ENCODE peak calls at places on chromosomes 3 and 15, in four cellular contexts. P, X, Q and B are unnamed samples. For H3K4me1, the result is how much of the 10 kb centered on the place peaks cover.

GRCh38 chr3:194247350-194247740 is 103.8 kb downstream of the CPN2 start:
- DNase-seq in P (no peak), X (no peak), Q (no peak), B (no peak)

GRCh38 chr3:48186993-48187578 is 1.1 kb downstream of the CDC25A start:
- DNase-seq in P (peak), X (peak), Q (no peak), B (peak)

GRCh38 chr3:140529558-140529957 is 148.3 kb upstream of the TRIM42 start:
- DNase-seq in P (no peak), X (no peak), Q (no peak), B (no peak)

GRCh38 chr3:42192334-42193200 is 73.4 kb downstream of the CCK start:
- DNase-seq in P (no peak), X (peak), Q (peak), B (no peak)

GRCh38 chr3:185653949-185654757 is 68.1 kb downstream of the SENP2 start:
- DNase-seq in P (no peak), X (no peak), Q (peak), B (no peak)

GRCh38 chr3:14431928-14432834 is 29.8 kb downstream of the SLC6A6 start:
- DNase-seq in P (no peak), X (peak), Q (peak), B (no peak)

GRCh38 chr15:29061746-29062660 is 176.2 kb downstream of the APBA2 start:
- DNase-seq in P (no peak), X (no peak), Q (no peak), B (no peak)

GRCh38 chr3:5011555-5012256 is 32.5 kb downstream of the BHLHE40 start:
- DNase-seq in P (no peak), X (no peak), Q (no peak), B (no peak)

GRCh38 chr3:82145742-82146141 is 384.3 kb upstream of the GBE1 start:
- DNase-seq in P (no peak), X (no peak), Q (no peak), B (no peak)

GRCh38 chr3:47376393-47376792 is 4.4 kb upstream of the PTPN23 start:
- DNase-seq in P (no peak), X (no peak), Q (no peak), B (no peak)

GRCh38 chr15:98853593-98854420 is 153.8 kb downstream of the PGPEP1L start:
- DNase-seq in P (peak), X (no peak), Q (no peak), B (no peak)

GRCh38 chr3:13844911-13845310 is 35.0 kb downstream of the WNT7A start:
- DNase-seq in P (no peak), X (no peak), Q (no peak), B (no peak)

GRCh38 chr3:116863842-116864626 is 154.5 kb downstream of the TUSC7 start:
- DNase-seq in P (peak), X (peak), Q (peak), B (peak)

GRCh38 chr3:185335799-185336198 is 27.1 kb upstream of the MAP3K13 start:
- DNase-seq in P (no peak), X (peak), Q (peak), B (peak)

GRCh38 chr3:20776717-20777116 is 590.7 kb upstream of the SGO1 start:
- DNase-seq in P (no peak), X (no peak), Q (no peak), B (no peak)

GRCh38 chr3:50010959-50011358 is 71.0 kb downstream of the RBM6 start:
- DNase-seq in P (no peak), X (peak), Q (peak), B (peak)

GRCh38 chr3:170038434-170039110 is 777 bp downstream of the GPR160 start:
- DNase-seq in P (peak), X (no peak), Q (no peak), B (no peak)

GRCh38 chr15:45821390-45821789 is 186.6 kb downstream of the SQOR start:
- DNase-seq in P (no peak), X (no peak), Q (no peak), B (no peak)

GRCh38 chr3:120800625-120801024 is 58.1 kb downstream of the GTF2E1 start:
- DNase-seq in P (no peak), X (no peak), Q (no peak), B (no peak)

GRCh38 chr15:50257206-50257735 is 8.3 kb downstream of the HDC start:
- DNase-seq in P (no peak), X (no peak), Q (no peak), B (no peak)

GRCh38 chr3:160951677-160952487 is 153.3 kb downstream of the B3GALNT1 start:
- DNase-seq in P (no peak), X (no peak), Q (no peak), B (no peak)

GRCh38 chr3:12993623-12994356 is 79.4 kb downstream of the IQSEC1 start:
- DNase-seq in P (peak), X (no peak), Q (no peak), B (no peak)

GRCh38 chr3:56830884-56831283 is 29.1 kb upstream of the ARHGEF3 start:
- DNase-seq in P (no peak), X (no peak), Q (no peak), B (no peak)

GRCh38 chr3:42843730-42844713 is 31.7 kb downstream of the CYP8B1 start:
- DNase-seq in P (no peak), X (no peak), Q (no peak), B (no peak)

GRCh38 chr3:89252865-89253264 is 145.4 kb downstream of the EPHA3 start:
- DNase-seq in P (no peak), X (no peak), Q (no peak), B (peak)

GRCh38 chr3:16548721-16549120 is 35.2 kb upstream of the RFTN1 start:
- DNase-seq in P (no peak), X (peak), Q (peak), B (peak)

GRCh38 chr3:191340976-191341375 is 10.7 kb upstream of the UTS2B start:
- DNase-seq in P (no peak), X (no peak), Q (no peak), B (no peak)

GRCh38 chr3:127182446-127182845 is 10.5 kb upstream of the PRR23E start:
- DNase-seq in P (no peak), X (no peak), Q (no peak), B (no peak)

GRCh38 chr3:125090649-125091048 is 34.9 kb upstream of the HEG1 start:
- DNase-seq in P (no peak), X (no peak), Q (no peak), B (no peak)

GRCh38 chr3:171142985-171143384 is 116.5 kb upstream of the SLC2A2 start:
- DNase-seq in P (no peak), X (peak), Q (peak), B (no peak)

GRCh38 chr3:89889386-89889785 is 782.0 kb downstream of the EPHA3 start:
- DNase-seq in P (peak), X (no peak), Q (no peak), B (peak)

GRCh38 chr3:49673131-49673714 is 928 bp upstream of the APEH start:
- DNase-seq in P (peak), X (no peak), Q (no peak), B (peak)

GRCh38 chr3:48477959-48478480 is 26.0 kb downstream of the SHISA5 start:
- DNase-seq in P (no peak), X (no peak), Q (no peak), B (no peak)

GRCh38 chr3:116939091-116939490 is 229.5 kb downstream of the TUSC7 start:
- DNase-seq in P (no peak), X (no peak), Q (no peak), B (peak)

GRCh38 chr15:56752986-56753385 is 19.7 kb upstream of the ZNF280D start:
- DNase-seq in P (no peak), X (no peak), Q (no peak), B (no peak)

GRCh38 chr3:102181202-102181920 is 253.5 kb upstream of the ZPLD1 start:
- DNase-seq in P (no peak), X (peak), Q (peak), B (no peak)

DNA sequence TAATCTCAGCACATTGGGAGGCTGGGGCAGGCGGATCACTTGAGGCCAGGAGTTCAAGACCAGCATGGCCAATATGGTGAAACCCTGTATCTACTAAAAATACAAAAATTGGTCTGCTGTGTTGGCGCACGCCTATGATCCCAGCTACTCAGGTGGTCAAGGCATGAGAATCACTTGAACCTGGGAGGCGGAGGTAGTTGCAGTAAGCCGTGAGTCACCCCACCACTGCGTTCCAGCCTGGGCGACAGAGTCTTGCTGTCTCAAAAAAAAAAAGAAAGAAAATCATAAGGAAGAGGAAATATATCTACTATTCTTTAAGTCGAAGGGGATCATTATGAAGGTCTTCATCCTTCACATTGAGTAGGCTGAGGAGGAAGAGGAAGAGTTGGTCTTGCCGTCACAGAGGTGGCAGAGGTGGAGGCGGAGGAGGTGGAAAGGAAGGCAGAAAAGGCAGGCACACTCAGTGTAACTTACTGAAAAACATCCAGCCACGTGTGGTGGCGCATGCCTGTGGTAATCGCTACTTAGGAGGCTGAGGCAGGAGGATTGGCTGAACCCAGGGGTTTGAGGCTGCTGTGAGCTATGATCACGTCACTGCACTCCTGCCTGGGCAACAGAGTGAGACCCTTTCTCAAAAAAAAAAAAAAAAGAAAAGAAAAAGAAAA is 14.2 kb downstream of the CSK start:
- DNase-seq in P (no peak), X (no peak), Q (no peak), B (peak)
- H3K4me1 ChIP-seq in P (under half), X (under half), Q (under half), B (under half)

GRCh38 chr3:197356275-197356674 is 57.9 kb upstream of the DLG1 start:
- DNase-seq in P (no peak), X (no peak), Q (no peak), B (no peak)
- H3K27ac ChIP-seq in P (no peak), X (no peak), Q (no peak), B (no peak)

DNA sequence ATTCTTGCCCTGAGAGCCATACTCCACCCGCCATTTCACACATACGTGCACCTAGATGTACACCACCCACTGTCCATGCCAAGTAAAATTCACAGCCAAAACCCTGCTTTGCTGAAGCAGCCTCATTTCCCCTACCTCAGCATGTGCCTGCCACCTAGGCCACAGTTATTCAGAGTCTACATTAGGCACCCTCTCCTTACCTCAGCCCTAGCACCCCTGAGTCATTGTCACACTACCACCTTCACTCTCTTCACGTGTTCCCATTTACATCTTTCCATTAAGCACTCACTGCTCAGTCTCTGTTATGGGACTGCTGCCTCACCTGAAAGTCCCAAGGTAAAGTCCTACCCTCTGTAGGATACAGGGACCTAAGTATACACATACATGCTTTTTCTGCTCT is 70.0 kb downstream of the SETD5 start:
- DNase-seq in P (no peak), X (no peak), Q (no peak), B (no peak)
- TF ChIP-seq CTCF in P (no peak), X (no peak), Q (no peak), B (no peak)

GRCh38 chr3:152377184-152377570 is 108.4 kb downstream of the MBNL1 start:
- DNase-seq in P (no peak), X (no peak), Q (no peak), B (no peak)

GRCh38 chr3:152375546-152375945 is 106.8 kb downstream of the MBNL1 start:
- DNase-seq in P (no peak), X (peak), Q (peak), B (no peak)

GRCh38 chr3:152379415-152380042 is 110.8 kb downstream of the MBNL1 start:
- DNase-seq in P (no peak), X (peak), Q (no peak), B (no peak)

GRCh38 chr3:152374260-152374990 is 105.7 kb downstream of the MBNL1 start:
- DNase-seq in P (no peak), X (no peak), Q (no peak), B (no peak)

GRCh38 chr3:152376351-152377183 is 107.8 kb downstream of the MBNL1 start:
- DNase-seq in P (no peak), X (peak), Q (peak), B (no peak)
- H3K4me1 ChIP-seq in P (under half), X (under half), Q (under half), B (under half)

GRCh38 chr3:31890742-31891469 is 90.2 kb downstream of the OSBPL10 start:
- DNase-seq in P (no peak), X (no peak), Q (no peak), B (peak)

GRCh38 chr3:31892500-31892899 is 88.6 kb downstream of the OSBPL10 start:
- DNase-seq in P (no peak), X (no peak), Q (no peak), B (no peak)

GRCh38 chr3:31895471-31895870 is 85.6 kb downstream of the OSBPL10 start:
- DNase-seq in P (no peak), X (peak), Q (peak), B (peak)

GRCh38 chr3:31891876-31892455 is 89.1 kb downstream of the OSBPL10 start:
- DNase-seq in P (no peak), X (no peak), Q (no peak), B (peak)

GRCh38 chr3:31893174-31893573 is 87.9 kb downstream of the OSBPL10 start:
- DNase-seq in P (no peak), X (peak), Q (peak), B (no peak)
- H3K27ac ChIP-seq in P (no peak), X (no peak), Q (no peak), B (peak)

GRCh38 chr3:174397848-174398247 is 461.3 kb upstream of the NAALADL2 start:
- DNase-seq in P (no peak), X (peak), Q (peak), B (peak)
- TF ChIP-seq CTCF in P (peak), X (peak), Q (peak), B (peak)

GRCh38 chr3:58356054-58356453 is 23.4 kb downstream of the PXK start:
- DNase-seq in P (no peak), X (no peak), Q (no peak), B (peak)

GRCh38 chr3:58357402-58357801 is 24.7 kb downstream of the PXK start:
- DNase-seq in P (no peak), X (peak), Q (no peak), B (no peak)

GRCh38 chr3:58355174-58355573 is 22.5 kb downstream of the PXK start:
- DNase-seq in P (no peak), X (no peak), Q (no peak), B (no peak)

GRCh38 chr3:58358092-58358491 is 25.4 kb downstream of the PXK start:
- DNase-seq in P (no peak), X (no peak), Q (no peak), B (no peak)

DNA sequence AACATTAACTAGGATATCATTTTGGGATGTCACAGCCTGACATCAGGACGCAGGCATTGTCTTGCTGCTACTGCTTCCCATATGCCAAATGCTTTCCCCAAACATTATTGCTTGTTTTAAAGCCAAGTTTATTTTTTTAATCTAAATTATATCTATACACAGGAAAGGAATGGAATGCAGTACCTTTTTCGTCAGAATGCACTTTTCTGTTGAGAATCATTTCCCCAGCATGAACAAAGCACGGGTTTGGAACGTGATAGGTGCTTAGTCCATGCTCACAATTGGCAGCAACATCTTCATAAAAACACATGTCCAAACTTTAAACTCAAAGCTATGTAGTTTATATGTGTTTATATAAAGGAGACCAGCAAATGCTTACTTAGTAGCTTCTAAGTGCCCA is 26.1 kb downstream of the PXK start:
- DNase-seq in P (no peak), X (peak), Q (no peak), B (no peak)
- H3K4me1 ChIP-seq in P (under half), X (under half), Q (under half), B (under half)

GRCh38 chr3:136250862-136251460 is 821 bp downstream of the PCCB start:
- DNase-seq in P (peak), X (peak), Q (peak), B (no peak)

GRCh38 chr3:136250226-136250861 is at the start of gene PCCB:
- DNase-seq in P (peak), X (peak), Q (peak), B (peak)

GRCh38 chr3:136251511-136251910 is 1.4 kb downstream of the PCCB start:
- DNase-seq in P (no peak), X (no peak), Q (no peak), B (no peak)

GRCh38 chr3:136258199-136258598 is 8.1 kb downstream of the PCCB start:
- DNase-seq in P (no peak), X (no peak), Q (no peak), B (no peak)

GRCh38 chr3:136255672-136256406 is 5.7 kb downstream of the PCCB start:
- DNase-seq in P (no peak), X (no peak), Q (no peak), B (no peak)
- H3K27ac ChIP-seq in P (no peak), X (no peak), Q (no peak), B (no peak)

DNA sequence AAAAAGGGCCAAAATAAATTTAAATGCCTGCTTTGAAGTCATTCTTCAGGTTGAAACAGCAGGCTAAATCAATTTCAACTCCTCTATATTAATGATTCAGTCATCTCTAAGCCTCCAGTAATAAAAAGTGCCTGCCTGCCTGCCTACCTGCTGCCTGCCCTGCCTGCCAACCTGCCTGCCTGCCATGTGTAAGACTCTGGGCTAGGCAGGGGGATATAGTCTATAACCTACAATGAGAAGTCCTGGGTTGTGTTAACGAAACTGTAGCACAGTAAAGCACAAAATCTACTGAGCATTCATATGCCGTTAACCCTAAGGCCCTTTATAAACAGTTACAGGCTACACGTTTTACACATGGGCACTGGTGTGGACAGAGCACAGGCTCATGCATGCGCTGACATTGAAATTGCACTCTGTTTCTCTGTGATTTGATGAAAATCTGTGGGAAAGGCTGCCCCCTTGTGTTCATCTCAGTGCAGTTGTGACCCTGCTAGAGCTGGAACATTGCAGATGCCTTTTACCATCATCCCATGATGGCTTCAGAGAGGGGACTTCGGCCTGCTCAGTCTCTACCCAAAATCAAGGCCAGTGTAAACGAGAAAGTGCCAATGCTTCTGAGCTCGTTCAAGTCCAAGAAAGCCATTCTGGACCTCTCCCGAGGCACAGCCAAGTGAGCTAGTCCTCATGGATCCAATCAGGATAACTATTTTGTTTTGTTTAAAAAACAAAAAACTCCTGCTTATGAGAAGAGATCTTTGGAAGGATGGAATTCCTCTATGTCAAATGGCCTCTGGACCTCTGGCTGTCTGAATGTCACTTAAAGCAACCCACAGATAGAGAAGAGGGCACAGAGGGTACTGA is 64.6 kb downstream of the EFL1 start:
- DNase-seq in P (peak), X (peak), Q (peak), B (peak)
- TF ChIP-seq CTCF in P (peak), X (peak), Q (peak), B (peak)

GRCh38 chr15:88897456-88898194 is 2.3 kb upstream of the HAPLN3 start:
- DNase-seq in P (peak), X (peak), Q (peak), B (peak)

GRCh38 chr15:88898736-88899135 is 3.4 kb upstream of the HAPLN3 start:
- DNase-seq in P (no peak), X (no peak), Q (no peak), B (no peak)

GRCh38 chr15:88900309-88900981 is 5.1 kb upstream of the HAPLN3 start:
- DNase-seq in P (no peak), X (peak), Q (peak), B (no peak)

GRCh38 chr15:88900982-88901418 is 5.7 kb upstream of the HAPLN3 start:
- DNase-seq in P (no peak), X (no peak), Q (no peak), B (no peak)

GRCh38 chr15:88899251-88899650 is 3.9 kb upstream of the HAPLN3 start:
- DNase-seq in P (no peak), X (no peak), Q (no peak), B (no peak)
- H3K4me1 ChIP-seq in P (under half), X (under half), Q (under half), B (under half)